ENCODE peak calls at places on chromosomes 12 and 14, in five cellular contexts. One of them, this sample, is unnamed.

GRCh38 chr12:82803201-82803600 is 116.5 kb downstream of the TMTC2 start:
- DNase-seq in suprapubic skin: no peak
- DNase-seq in PC-3: no peak
- DNase-seq in AG09319: no peak
- DNase-seq in astrocyte of the spinal cord: no peak
- DNase-seq in this sample: no peak

GRCh38 chr12:124867389-124867930 is 3.8 kb upstream of the SCARB1 start:
- DNase-seq in suprapubic skin: no peak
- DNase-seq in PC-3: peak
- DNase-seq in AG09319: peak
- DNase-seq in astrocyte of the spinal cord: peak
- DNase-seq in this sample: no peak

GRCh38 chr12:70989232-70989631 is 68.7 kb upstream of the PTPRR start:
- DNase-seq in suprapubic skin: no peak
- DNase-seq in astrocyte of the spinal cord: no peak
- DNase-seq in PC-3: no peak
- DNase-seq in AG09319: no peak
- DNase-seq in this sample: no peak

GRCh38 chr12:115354476-115354890 is 670.5 kb upstream of the TBX3 start:
- DNase-seq in suprapubic skin: no peak
- DNase-seq in astrocyte of the spinal cord: no peak
- DNase-seq in PC-3: no peak
- DNase-seq in AG09319: no peak
- DNase-seq in this sample: no peak

GRCh38 chr14:104350463-104351185 is 212.2 kb downstream of the KIF26A start:
- DNase-seq in suprapubic skin: no peak
- DNase-seq in PC-3: no peak
- DNase-seq in AG09319: no peak
- DNase-seq in astrocyte of the spinal cord: peak
- DNase-seq in this sample: peak

GRCh38 chr12:8834230-8834629 is 11.8 kb downstream of the A2ML1 start:
- DNase-seq in astrocyte of the spinal cord: no peak
- DNase-seq in PC-3: no peak
- DNase-seq in AG09319: no peak
- DNase-seq in suprapubic skin: no peak
- DNase-seq in this sample: no peak

GRCh38 chr12:11705010-11705409 is 55.5 kb downstream of the ETV6 start:
- DNase-seq in AG09319: peak
- DNase-seq in suprapubic skin: no peak
- DNase-seq in astrocyte of the spinal cord: peak
- DNase-seq in PC-3: peak
- DNase-seq in this sample: no peak

GRCh38 chr14:90777830-90778467 is 38.3 kb downstream of the TTC7B start:
- DNase-seq in astrocyte of the spinal cord: no peak
- DNase-seq in suprapubic skin: no peak
- DNase-seq in PC-3: no peak
- DNase-seq in AG09319: no peak
- DNase-seq in this sample: peak

GRCh38 chr14:99241314-99242035 is 30.5 kb downstream of the BCL11B start:
- DNase-seq in astrocyte of the spinal cord: no peak
- DNase-seq in PC-3: no peak
- DNase-seq in suprapubic skin: no peak
- DNase-seq in AG09319: no peak
- DNase-seq in this sample: no peak

GRCh38 chr14:89330236-89331002 is 86.6 kb downstream of the FOXN3 start:
- DNase-seq in AG09319: peak
- DNase-seq in astrocyte of the spinal cord: peak
- DNase-seq in suprapubic skin: no peak
- DNase-seq in PC-3: no peak
- DNase-seq in this sample: no peak

GRCh38 chr12:62158416-62159360 is 101.5 kb upstream of the USP15 start:
- DNase-seq in suprapubic skin: no peak
- DNase-seq in AG09319: no peak
- DNase-seq in astrocyte of the spinal cord: no peak
- DNase-seq in PC-3: no peak
- DNase-seq in this sample: no peak

GRCh38 chr14:42683690-42684089 is 1077.0 kb downstream of the LRFN5 start:
- DNase-seq in suprapubic skin: no peak
- DNase-seq in AG09319: no peak
- DNase-seq in astrocyte of the spinal cord: no peak
- DNase-seq in PC-3: peak
- DNase-seq in this sample: no peak

GRCh38 chr14:105192866-105193731 is 12.0 kb upstream of the NUDT14 start:
- DNase-seq in astrocyte of the spinal cord: no peak
- DNase-seq in PC-3: no peak
- DNase-seq in suprapubic skin: no peak
- DNase-seq in AG09319: no peak
- DNase-seq in this sample: no peak

GRCh38 chr12:115440438-115440837 is 756.5 kb upstream of the TBX3 start:
- DNase-seq in suprapubic skin: no peak
- DNase-seq in astrocyte of the spinal cord: peak
- DNase-seq in PC-3: peak
- DNase-seq in AG09319: peak
- DNase-seq in this sample: no peak

GRCh38 chr14:72876710-72877063 is 17.2 kb downstream of the DPF3 start:
- DNase-seq in suprapubic skin: no peak
- DNase-seq in astrocyte of the spinal cord: no peak
- DNase-seq in AG09319: no peak
- DNase-seq in PC-3: no peak
- DNase-seq in this sample: no peak

GRCh38 chr12:57591567-57592325 is 754 bp downstream of the PIP4K2C start:
- DNase-seq in PC-3: peak
- DNase-seq in AG09319: no peak
- DNase-seq in astrocyte of the spinal cord: no peak
- DNase-seq in suprapubic skin: no peak
- DNase-seq in this sample: no peak

GRCh38 chr12:67540920-67541624 is 107.5 kb upstream of the DYRK2 start:
- DNase-seq in PC-3: no peak
- DNase-seq in suprapubic skin: no peak
- DNase-seq in astrocyte of the spinal cord: no peak
- DNase-seq in AG09319: no peak
- DNase-seq in this sample: no peak

GRCh38 chr14:105448706-105449111 is 25.9 kb upstream of the CRIP2 start:
- DNase-seq in suprapubic skin: no peak
- DNase-seq in AG09319: no peak
- DNase-seq in PC-3: peak
- DNase-seq in astrocyte of the spinal cord: peak
- DNase-seq in this sample: peak

GRCh38 chr12:113852273-113852672 is 113.9 kb downstream of the RBM19 start:
- DNase-seq in PC-3: no peak
- DNase-seq in AG09319: no peak
- DNase-seq in suprapubic skin: no peak
- DNase-seq in astrocyte of the spinal cord: no peak
- DNase-seq in this sample: no peak

GRCh38 chr12:102959391-102959790 is 1.9 kb downstream of the ASCL1 start:
- DNase-seq in AG09319: no peak
- DNase-seq in astrocyte of the spinal cord: no peak
- DNase-seq in PC-3: no peak
- DNase-seq in suprapubic skin: no peak
- DNase-seq in this sample: no peak

GRCh38 chr12:120352117-120352516 is 16.8 kb downstream of the MSI1 start:
- DNase-seq in astrocyte of the spinal cord: peak
- DNase-seq in AG09319: no peak
- DNase-seq in suprapubic skin: no peak
- DNase-seq in PC-3: peak
- DNase-seq in this sample: no peak

GRCh38 chr14:104664588-104664987 is 24.8 kb upstream of the INF2 start:
- DNase-seq in astrocyte of the spinal cord: no peak
- DNase-seq in AG09319: no peak
- DNase-seq in suprapubic skin: no peak
- DNase-seq in PC-3: no peak
- DNase-seq in this sample: no peak

GRCh38 chr12:28568083-28568482 is 377.8 kb downstream of the CCDC91 start:
- DNase-seq in suprapubic skin: peak
- DNase-seq in AG09319: peak
- DNase-seq in astrocyte of the spinal cord: peak
- DNase-seq in PC-3: peak
- DNase-seq in this sample: no peak

GRCh38 chr12:29427964-29428363 is 47.0 kb upstream of the ERGIC2 start:
- DNase-seq in PC-3: peak
- DNase-seq in suprapubic skin: no peak
- DNase-seq in AG09319: no peak
- DNase-seq in astrocyte of the spinal cord: no peak
- DNase-seq in this sample: no peak

GRCh38 chr12:113242018-113242418 is 20.8 kb downstream of the TPCN1 start:
- DNase-seq in PC-3: peak
- DNase-seq in AG09319: peak
- DNase-seq in astrocyte of the spinal cord: no peak
- DNase-seq in suprapubic skin: peak
- DNase-seq in this sample: no peak

GRCh38 chr12:104827587-104827986 is 130.5 kb downstream of the SLC41A2 start:
- DNase-seq in astrocyte of the spinal cord: no peak
- DNase-seq in PC-3: peak
- DNase-seq in suprapubic skin: no peak
- DNase-seq in AG09319: no peak
- DNase-seq in this sample: no peak
- TF ChIP-seq CTCF in astrocyte of the spinal cord: peak
- TF ChIP-seq CTCF in PC-3: peak
- TF ChIP-seq CTCF in suprapubic skin: no peak
- TF ChIP-seq CTCF in AG09319: peak
- TF ChIP-seq CTCF in this sample: no peak

GRCh38 chr14:103058209-103059055 is 1.1 kb upstream of the CDC42BPB start:
- DNase-seq in PC-3: peak
- DNase-seq in AG09319: no peak
- DNase-seq in suprapubic skin: peak
- DNase-seq in astrocyte of the spinal cord: peak
- DNase-seq in this sample: no peak
- TF ChIP-seq CTCF in PC-3: no peak
- TF ChIP-seq CTCF in AG09319: no peak
- TF ChIP-seq CTCF in suprapubic skin: no peak
- TF ChIP-seq CTCF in astrocyte of the spinal cord: no peak
- TF ChIP-seq CTCF in this sample: no peak

GRCh38 chr14:50575769-50576168 is 15.8 kb downstream of the ATL1 start:
- DNase-seq in PC-3: no peak
- DNase-seq in astrocyte of the spinal cord: no peak
- DNase-seq in AG09319: no peak
- DNase-seq in suprapubic skin: no peak
- DNase-seq in this sample: no peak

GRCh38 chr14:50573862-50574261 is 13.9 kb downstream of the ATL1 start:
- DNase-seq in astrocyte of the spinal cord: no peak
- DNase-seq in suprapubic skin: no peak
- DNase-seq in PC-3: peak
- DNase-seq in AG09319: no peak
- DNase-seq in this sample: no peak

GRCh38 chr14:50569714-50570274 is 9.8 kb downstream of the ATL1 start:
- DNase-seq in AG09319: no peak
- DNase-seq in suprapubic skin: no peak
- DNase-seq in astrocyte of the spinal cord: no peak
- DNase-seq in PC-3: no peak
- DNase-seq in this sample: no peak
- TF ChIP-seq CTCF in AG09319: no peak
- TF ChIP-seq CTCF in suprapubic skin: no peak
- TF ChIP-seq CTCF in astrocyte of the spinal cord: no peak
- TF ChIP-seq CTCF in PC-3: no peak
- TF ChIP-seq CTCF in this sample: no peak

GRCh38 chr14:59690426-59690825 is 113.8 kb upstream of the CCDC175 start:
- DNase-seq in AG09319: no peak
- DNase-seq in PC-3: no peak
- DNase-seq in suprapubic skin: no peak
- DNase-seq in astrocyte of the spinal cord: peak
- DNase-seq in this sample: no peak

GRCh38 chr14:59691266-59691665 is 114.7 kb upstream of the CCDC175 start:
- DNase-seq in PC-3: no peak
- DNase-seq in suprapubic skin: no peak
- DNase-seq in AG09319: no peak
- DNase-seq in astrocyte of the spinal cord: no peak
- DNase-seq in this sample: no peak

GRCh38 chr14:59687663-59688062 is 111.1 kb upstream of the CCDC175 start:
- DNase-seq in AG09319: no peak
- DNase-seq in astrocyte of the spinal cord: no peak
- DNase-seq in PC-3: no peak
- DNase-seq in suprapubic skin: no peak
- DNase-seq in this sample: no peak

DNA sequence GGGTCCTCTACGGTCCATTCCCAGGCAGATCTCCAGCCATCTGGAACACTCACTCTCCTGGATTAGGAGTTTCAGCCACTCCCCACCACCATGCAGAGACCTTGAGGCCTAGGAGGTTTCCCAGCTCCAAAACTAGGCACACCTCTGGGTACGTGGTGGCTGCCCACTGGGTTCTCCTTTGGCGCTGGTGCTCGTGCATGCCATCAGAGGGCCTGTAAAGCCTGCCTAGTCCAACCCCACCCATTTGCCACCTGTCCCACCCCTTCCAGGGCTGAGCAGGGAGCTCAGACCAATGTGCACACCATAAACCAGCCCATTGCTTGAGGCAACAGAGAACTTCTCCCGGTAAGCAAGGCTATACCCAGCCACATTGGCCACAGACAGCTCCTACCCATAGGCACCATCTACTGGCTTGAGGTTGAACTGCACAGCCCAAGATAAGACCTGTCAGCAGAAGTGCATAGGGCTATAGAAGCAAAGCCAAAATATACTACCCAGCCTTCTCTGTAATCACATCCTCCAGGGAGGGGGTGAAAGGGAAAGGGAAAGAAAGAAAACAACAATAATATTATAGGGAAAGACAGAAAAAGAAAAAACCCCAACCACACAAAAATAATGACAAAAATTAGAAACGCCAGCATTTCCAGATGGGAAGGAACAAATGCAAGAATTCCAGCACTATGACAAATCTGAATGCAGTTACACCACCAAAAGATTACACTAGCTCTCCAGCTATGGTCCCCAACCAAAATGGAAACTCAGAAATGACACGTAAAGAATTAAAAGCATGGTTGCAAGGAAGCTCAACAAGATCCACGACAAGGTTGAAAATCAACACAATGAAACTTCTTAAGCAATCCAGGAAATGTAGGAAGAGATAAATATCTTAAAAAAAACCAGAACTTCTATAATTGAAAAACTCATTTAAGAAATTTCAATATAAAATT is 111.9 kb upstream of the CCDC175 start:
- DNase-seq in AG09319: no peak
- DNase-seq in suprapubic skin: no peak
- DNase-seq in astrocyte of the spinal cord: peak
- DNase-seq in PC-3: peak
- DNase-seq in this sample: no peak
- TF ChIP-seq CTCF in AG09319: peak
- TF ChIP-seq CTCF in suprapubic skin: peak
- TF ChIP-seq CTCF in astrocyte of the spinal cord: peak
- TF ChIP-seq CTCF in PC-3: peak
- TF ChIP-seq CTCF in this sample: peak

GRCh38 chr14:54840336-54840735 is 62.3 kb downstream of the GCH1 start:
- DNase-seq in astrocyte of the spinal cord: no peak
- DNase-seq in PC-3: no peak
- DNase-seq in suprapubic skin: no peak
- DNase-seq in AG09319: no peak
- DNase-seq in this sample: no peak
- TF ChIP-seq CTCF in astrocyte of the spinal cord: no peak
- TF ChIP-seq CTCF in PC-3: no peak
- TF ChIP-seq CTCF in suprapubic skin: no peak
- TF ChIP-seq CTCF in AG09319: no peak
- TF ChIP-seq CTCF in this sample: no peak

GRCh38 chr12:24780969-24781368 is 167.9 kb downstream of the BCAT1 start:
- DNase-seq in astrocyte of the spinal cord: peak
- DNase-seq in suprapubic skin: no peak
- DNase-seq in PC-3: peak
- DNase-seq in AG09319: peak
- DNase-seq in this sample: no peak
- TF ChIP-seq CTCF in astrocyte of the spinal cord: peak
- TF ChIP-seq CTCF in suprapubic skin: no peak
- TF ChIP-seq CTCF in PC-3: peak
- TF ChIP-seq CTCF in AG09319: peak
- TF ChIP-seq CTCF in this sample: no peak

This sample was measured in coronary artery.